ENCODE peak calls at places on chromosomes 5 and 9, in seven cellular contexts. V is GM23248, G is fibroblast of lung, P is neural progenitor cell, T is mesendoderm, X is PC-3, F is GM12878. E is an unnamed sample. For H3K4me1, the result is how much of the 10 kb centered on the place peaks cover.

GRCh38 chr5:176784218-176785165 is 25.9 kb upstream of the UNC5A start:
- DNase-seq in X (peak), G (peak), V (peak), F (no peak), T (peak), P (no peak), E (peak)

GRCh38 chr9:115524467-115525059 is 406.6 kb upstream of the TNC start:
- DNase-seq in X (peak), T (peak), F (no peak), G (peak), P (peak), V (peak), E (no peak)

GRCh38 chr9:94870793-94871558 is 144.5 kb downstream of the AOPEP start:
- DNase-seq in G (no peak), P (no peak), V (peak), F (no peak), X (peak), T (peak), E (no peak)

GRCh38 chr5:173963867-173964429 is 25.0 kb upstream of the C5orf47 start:
- DNase-seq in V (no peak), F (no peak), T (peak), P (peak), X (peak), G (peak), E (peak)

GRCh38 chr9:37446401-37446800 is 18.8 kb downstream of the ZBTB5 start:
- DNase-seq in F (no peak), P (no peak), X (no peak), G (no peak), T (no peak), V (no peak), E (no peak)

GRCh38 chr9:108478871-108479332 is 376.9 kb downstream of the ACTL7B start:
- DNase-seq in V (peak), P (no peak), F (peak), G (peak), X (peak), T (no peak), E (peak)

GRCh38 chr5:135498662-135498995 is 37.1 kb downstream of the NEUROG1 start:
- DNase-seq in G (no peak), F (no peak), X (peak), T (no peak), V (no peak), P (no peak), E (no peak)

GRCh38 chr5:169649486-169649885 is 12.4 kb downstream of the DOCK2 start:
- DNase-seq in F (no peak), V (peak), G (no peak), T (no peak), P (no peak), X (no peak), E (no peak)

GRCh38 chr5:119271758-119272730 is 83.8 kb upstream of the TNFAIP8 start:
- DNase-seq in T (no peak), V (peak), F (no peak), P (no peak), X (peak), G (no peak), E (no peak)

GRCh38 chr9:17824191-17824926 is 245.5 kb downstream of the SH3GL2 start:
- DNase-seq in F (no peak), T (peak), X (no peak), G (no peak), P (peak), V (no peak), E (no peak)

GRCh38 chr9:112037281-112038016 is 137.6 kb downstream of the SUSD1 start:
- DNase-seq in T (no peak), X (peak), F (peak), G (peak), V (peak), P (peak), E (no peak)

GRCh38 chr5:60369391-60369790 is 330.6 kb downstream of the DEPDC1B start:
- DNase-seq in P (no peak), G (no peak), V (no peak), X (no peak), F (no peak), T (no peak), E (no peak)

GRCh38 chr9:91547076-91547475 is 123.4 kb upstream of the NFIL3 start:
- DNase-seq in F (no peak), X (no peak), V (no peak), G (no peak), T (no peak), P (no peak), E (no peak)

GRCh38 chr5:97194366-97194765 is 11.3 kb upstream of the RIOK2 start:
- DNase-seq in G (no peak), X (no peak), T (no peak), P (no peak), F (no peak), V (no peak), E (no peak)

GRCh38 chr9:130239741-130240241 is 25.8 kb upstream of the HMCN2 start:
- DNase-seq in X (no peak), T (no peak), F (peak), V (peak), P (no peak), G (peak), E (peak)

GRCh38 chr9:85971731-85972130 is 30.8 kb downstream of the NAA35 start:
- DNase-seq in P (no peak), V (peak), X (no peak), G (peak), F (no peak), T (no peak), E (no peak)

GRCh38 chr5:78162253-78162862 is 132.1 kb downstream of the AP3B1 start:
- DNase-seq in F (no peak), V (peak), T (peak), X (peak), P (peak), G (peak), E (no peak)

GRCh38 chr9:94802795-94803194 is 76.3 kb downstream of the AOPEP start:
- DNase-seq in V (no peak), G (peak), P (no peak), X (no peak), T (no peak), F (peak), E (no peak)

GRCh38 chr5:28714887-28715286 is 1676.5 kb upstream of the CDH9 start:
- DNase-seq in V (no peak), F (no peak), G (no peak), X (no peak), T (no peak), P (no peak), E (no peak)

GRCh38 chr5:177327539-177328522 is 16.1 kb upstream of the MXD3 start:
- DNase-seq in F (no peak), P (no peak), G (peak), T (no peak), X (peak), V (peak), E (peak)

GRCh38 chr5:132210944-132211343 is 16.7 kb downstream of the P4HA2 start:
- DNase-seq in F (no peak), G (no peak), X (no peak), T (no peak), V (no peak), P (no peak), E (no peak)

GRCh38 chr5:35202319-35203111 is 27.8 kb downstream of the PRLR start:
- DNase-seq in V (peak), F (no peak), T (peak), G (peak), P (peak), X (peak), E (no peak)

DNA sequence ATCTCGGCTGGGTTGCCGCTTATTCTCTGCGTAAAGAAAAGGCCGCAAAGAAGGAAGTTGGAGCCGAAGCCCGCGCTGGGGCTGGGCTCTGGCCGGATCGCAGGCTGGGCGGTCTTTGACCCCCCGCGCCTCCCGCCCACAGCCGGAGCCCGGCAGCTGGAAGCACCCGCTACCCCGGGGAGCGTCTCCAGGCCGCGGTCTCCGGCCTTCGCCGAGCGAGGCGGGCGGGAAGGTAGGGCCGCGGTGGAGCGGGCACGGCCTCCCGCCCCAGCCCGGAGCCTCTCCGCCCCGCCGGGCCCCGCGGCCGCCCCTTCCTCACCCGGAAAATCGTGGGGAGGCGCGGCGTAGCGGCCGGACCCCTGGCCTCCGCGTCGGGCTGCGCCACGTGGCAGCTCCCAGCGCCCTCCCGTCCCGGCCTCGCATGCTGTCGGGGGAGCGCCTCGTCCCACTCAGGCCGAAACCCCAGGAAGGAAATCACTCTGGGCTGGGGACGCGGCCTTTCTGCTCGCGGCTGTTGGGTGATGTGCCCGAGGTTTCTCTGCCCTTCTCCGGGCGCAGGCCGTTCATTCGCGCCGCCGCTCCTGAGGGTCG is 11.9 kb downstream of the FOXD1 start:
- DNase-seq in F (no peak), X (no peak), T (peak), P (no peak), G (peak), V (peak), E (no peak)
- H3K4me2 ChIP-seq in F (no peak), X (peak), T (peak), P (peak), G (no peak), V (peak), E (peak)

GRCh38 chr9:136110082-136111061 is 8.3 kb downstream of the TMEM250 start:
- DNase-seq in X (peak), T (peak), F (no peak), V (peak), G (peak), P (peak), E (peak)

GRCh38 chr9:136107953-136108647 is 10.6 kb downstream of the TMEM250 start:
- DNase-seq in T (no peak), F (no peak), V (peak), P (no peak), X (no peak), G (no peak), E (no peak)

GRCh38 chr9:136111190-136111589 is 7.5 kb downstream of the TMEM250 start:
- DNase-seq in V (no peak), G (no peak), T (no peak), F (no peak), X (no peak), P (no peak), E (no peak)

GRCh38 chr9:136108648-136109266 is 9.9 kb downstream of the TMEM250 start:
- DNase-seq in F (no peak), X (no peak), G (no peak), T (no peak), P (no peak), V (no peak), E (no peak)

GRCh38 chr9:136109351-136110081 is 9.2 kb downstream of the TMEM250 start:
- DNase-seq in T (peak), F (peak), X (peak), V (peak), P (peak), G (peak), E (peak)
- H3K4me1 ChIP-seq in T (under half), F (under half), X (under half), V (under half), P (under half), G (under half), E (under half)

DNA sequence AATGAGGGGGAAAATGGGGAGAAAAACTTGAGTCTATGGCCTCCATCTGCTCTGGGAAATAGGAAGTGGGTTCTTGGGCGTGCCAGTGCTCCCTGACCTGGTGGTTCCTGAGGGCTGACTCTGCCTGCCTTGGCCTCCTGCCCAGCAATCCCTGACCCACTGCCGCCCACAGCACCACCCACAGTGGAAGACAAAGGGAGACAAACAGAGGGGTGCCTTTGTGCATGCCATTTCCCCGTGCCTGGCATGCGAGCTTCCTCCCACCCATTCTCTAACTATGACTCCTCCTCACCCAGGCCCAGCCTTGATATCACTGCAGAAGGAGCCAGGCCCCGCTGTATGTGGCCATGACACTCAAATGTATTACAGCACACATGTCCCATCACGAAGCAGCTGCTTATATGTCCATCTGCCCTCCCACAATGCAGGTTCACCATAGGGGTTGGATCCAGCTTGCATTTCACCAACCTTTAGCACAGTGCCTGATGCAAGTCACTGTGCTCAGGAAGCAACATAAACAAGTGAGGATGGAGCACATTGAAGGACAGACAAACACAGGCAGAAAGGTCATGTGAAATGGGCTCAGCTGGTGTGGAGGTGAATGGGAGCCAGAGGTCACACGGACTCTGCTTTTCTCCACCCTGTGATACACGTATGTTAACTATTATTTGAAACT is 84.4 kb downstream of the ADRB2 start:
- DNase-seq in G (peak), T (no peak), F (no peak), V (peak), P (no peak), X (peak), E (peak)
- H3K4me2 ChIP-seq in G (no peak), T (no peak), F (no peak), V (no peak), P (no peak), X (peak), E (peak)

GRCh38 chr5:149490599-149491187 is 60.5 kb downstream of the CSNK1A1 start:
- DNase-seq in V (peak), X (no peak), F (no peak), T (no peak), P (no peak), G (no peak), E (no peak)

GRCh38 chr5:149486726-149487635 is 64.3 kb downstream of the CSNK1A1 start:
- DNase-seq in T (peak), V (peak), X (peak), P (no peak), G (peak), F (no peak), E (peak)

GRCh38 chr5:149487672-149488071 is 63.6 kb downstream of the CSNK1A1 start:
- DNase-seq in P (no peak), V (no peak), G (no peak), X (no peak), T (no peak), F (no peak), E (no peak)

GRCh38 chr5:149488645-149489306 is 62.5 kb downstream of the CSNK1A1 start:
- DNase-seq in F (no peak), P (no peak), V (peak), X (peak), G (no peak), T (no peak), E (no peak)

DNA sequence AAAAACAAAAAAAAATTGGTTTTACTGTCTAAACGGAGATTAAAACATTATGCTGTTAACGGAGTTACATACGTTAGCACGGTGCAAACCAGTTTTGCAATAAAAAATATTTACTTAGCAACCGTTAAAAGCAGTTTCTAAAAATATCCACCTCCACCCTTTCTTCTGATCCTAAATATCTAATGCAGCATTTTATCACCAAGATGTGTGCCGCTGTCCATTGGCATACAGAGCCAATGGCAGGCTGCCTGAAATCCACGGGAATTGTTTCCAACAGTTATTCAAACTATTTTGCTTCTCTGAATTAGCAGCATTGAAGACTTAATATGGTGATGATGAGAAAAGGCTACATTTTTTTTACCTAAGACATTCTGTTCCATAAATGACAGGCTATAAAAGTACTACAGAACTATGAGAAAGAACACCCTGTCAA is 61.6 kb downstream of the CSNK1A1 start:
- DNase-seq in G (peak), F (no peak), V (peak), X (peak), P (no peak), T (no peak), E (no peak)
- H3K4me1 ChIP-seq in G (under half), F (under half), V (half or more), X (half or more), P (under half), T (under half), E (under half)

GRCh38 chr9:90300901-90301688 is 341.5 kb downstream of the DIRAS2 start:
- DNase-seq in V (peak), F (no peak), X (peak), G (peak), T (peak), P (no peak), E (peak)
- H3K4me2 ChIP-seq in V (no peak), F (no peak), X (no peak), G (peak), T (no peak), P (no peak), E (no peak)